ENCODE peak calls at places on chromosomes 2 and 18, in four cellular contexts. One of them, this sample, is unnamed.

GRCh38 chr18:55587341-55588000 is 521 bp downstream of the TCF4 start:
- DNase-seq in esophagus muscularis mucosa: no peak
- DNase-seq in stomach: no peak
- DNase-seq in sigmoid colon: no peak
- DNase-seq in this sample: no peak

GRCh38 chr18:8742382-8743361 is 37.3 kb downstream of the MTCL1 start:
- DNase-seq in sigmoid colon: no peak
- DNase-seq in stomach: no peak
- DNase-seq in esophagus muscularis mucosa: no peak
- DNase-seq in this sample: no peak

GRCh38 chr2:7748717-7749415 is 831.7 kb downstream of the RNF144A start:
- DNase-seq in esophagus muscularis mucosa: no peak
- DNase-seq in stomach: no peak
- DNase-seq in sigmoid colon: no peak
- DNase-seq in this sample: no peak

GRCh38 chr2:105768176-105768575 is 23.5 kb downstream of the NCK2 start:
- DNase-seq in stomach: no peak
- DNase-seq in sigmoid colon: no peak
- DNase-seq in esophagus muscularis mucosa: no peak
- DNase-seq in this sample: no peak

GRCh38 chr18:8685141-8685913 is 20.0 kb upstream of the MTCL1 start:
- DNase-seq in sigmoid colon: no peak
- DNase-seq in esophagus muscularis mucosa: peak
- DNase-seq in stomach: no peak
- DNase-seq in this sample: no peak

GRCh38 chr2:83574614-83575013 is 884.5 kb downstream of the SUCLG1 start:
- DNase-seq in esophagus muscularis mucosa: no peak
- DNase-seq in stomach: no peak
- DNase-seq in sigmoid colon: no peak
- DNase-seq in this sample: no peak

GRCh38 chr2:191512202-191512601 is 165.7 kb upstream of the NABP1 start:
- DNase-seq in sigmoid colon: no peak
- DNase-seq in stomach: no peak
- DNase-seq in esophagus muscularis mucosa: no peak
- DNase-seq in this sample: no peak

GRCh38 chr18:41144444-41144843 is 810.6 kb upstream of the PIK3C3 start:
- DNase-seq in stomach: no peak
- DNase-seq in sigmoid colon: no peak
- DNase-seq in esophagus muscularis mucosa: no peak
- DNase-seq in this sample: no peak

GRCh38 chr2:164386226-164386625 is 235.1 kb downstream of the GRB14 start:
- DNase-seq in sigmoid colon: no peak
- DNase-seq in esophagus muscularis mucosa: no peak
- DNase-seq in stomach: no peak
- DNase-seq in this sample: no peak

GRCh38 chr2:88092773-88093172 is 25.1 kb downstream of the SMYD1 start:
- DNase-seq in stomach: no peak
- DNase-seq in sigmoid colon: no peak
- DNase-seq in esophagus muscularis mucosa: no peak
- DNase-seq in this sample: no peak

DNA sequence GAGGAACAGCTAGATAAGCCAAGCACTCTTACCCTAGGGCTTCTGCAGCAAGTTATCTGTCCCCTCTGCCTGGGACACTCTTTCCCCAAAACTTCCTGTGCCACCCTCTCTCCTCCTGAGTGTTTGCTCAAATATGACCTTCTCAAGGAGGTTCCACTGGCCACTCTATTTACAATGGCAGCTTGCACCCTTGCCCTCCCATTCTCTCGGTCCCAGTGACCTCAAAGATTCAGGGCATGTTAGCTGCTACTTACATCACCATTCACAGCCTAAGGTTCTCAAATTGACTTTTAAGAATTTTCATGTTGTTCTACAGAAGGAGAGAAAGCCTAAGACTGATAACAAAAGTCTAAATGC is 9.5 kb downstream of the ATP8B1 start:
- DNase-seq in stomach: no peak
- DNase-seq in esophagus muscularis mucosa: no peak
- DNase-seq in sigmoid colon: no peak
- DNase-seq in this sample: no peak
- TF ChIP-seq CTCF in stomach: no peak
- TF ChIP-seq CTCF in esophagus muscularis mucosa: no peak
- TF ChIP-seq CTCF in sigmoid colon: no peak
- TF ChIP-seq CTCF in this sample: no peak

GRCh38 chr2:157334335-157334734 is 8.7 kb upstream of the ERMN start:
- DNase-seq in sigmoid colon: no peak
- DNase-seq in stomach: no peak
- DNase-seq in esophagus muscularis mucosa: no peak
- DNase-seq in this sample: no peak

GRCh38 chr2:157336137-157336721 is 10.6 kb upstream of the ERMN start:
- DNase-seq in sigmoid colon: no peak
- DNase-seq in esophagus muscularis mucosa: no peak
- DNase-seq in stomach: peak
- DNase-seq in this sample: peak

GRCh38 chr2:157334797-157335196 is 9.2 kb upstream of the ERMN start:
- DNase-seq in esophagus muscularis mucosa: no peak
- DNase-seq in sigmoid colon: no peak
- DNase-seq in stomach: no peak
- DNase-seq in this sample: no peak

GRCh38 chr2:157339965-157340655 is 14.5 kb upstream of the ERMN start:
- DNase-seq in esophagus muscularis mucosa: no peak
- DNase-seq in stomach: no peak
- DNase-seq in sigmoid colon: no peak
- DNase-seq in this sample: no peak

DNA sequence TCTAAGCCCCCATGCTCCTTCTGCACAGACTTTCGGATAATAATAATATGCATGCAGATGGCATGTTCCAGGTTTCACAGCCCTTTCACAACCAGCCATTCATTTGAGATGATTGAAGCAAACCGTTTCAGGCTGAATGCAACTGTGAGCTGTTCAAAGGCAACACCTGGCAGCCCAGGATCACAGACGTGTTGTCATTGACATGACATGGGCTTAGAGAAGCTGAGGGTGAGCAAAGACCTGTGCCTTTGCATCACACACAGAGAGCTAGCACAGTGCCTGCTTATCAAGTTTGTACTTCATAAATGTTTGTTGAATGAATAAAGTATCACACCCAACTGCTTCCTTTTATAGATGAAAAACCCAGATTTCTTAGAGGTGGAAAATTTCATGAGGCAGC is 12.4 kb upstream of the ERMN start:
- DNase-seq in stomach: no peak
- DNase-seq in sigmoid colon: no peak
- DNase-seq in esophagus muscularis mucosa: no peak
- DNase-seq in this sample: no peak
- TF ChIP-seq EP300 in stomach: no peak
- TF ChIP-seq EP300 in sigmoid colon: no peak
- TF ChIP-seq EP300 in esophagus muscularis mucosa: no peak
- TF ChIP-seq EP300 in this sample: no peak

GRCh38 chr2:16477648-16478047 is 188.0 kb downstream of the CYRIA start:
- DNase-seq in esophagus muscularis mucosa: no peak
- DNase-seq in sigmoid colon: no peak
- DNase-seq in stomach: no peak
- DNase-seq in this sample: no peak

GRCh38 chr2:16475581-16475980 is 190.1 kb downstream of the CYRIA start:
- DNase-seq in esophagus muscularis mucosa: no peak
- DNase-seq in sigmoid colon: no peak
- DNase-seq in stomach: no peak
- DNase-seq in this sample: no peak

GRCh38 chr2:16478817-16479216 is 186.8 kb downstream of the CYRIA start:
- DNase-seq in sigmoid colon: no peak
- DNase-seq in esophagus muscularis mucosa: peak
- DNase-seq in stomach: no peak
- DNase-seq in this sample: no peak

GRCh38 chr2:16476168-16476567 is 189.5 kb downstream of the CYRIA start:
- DNase-seq in sigmoid colon: no peak
- DNase-seq in stomach: no peak
- DNase-seq in esophagus muscularis mucosa: peak
- DNase-seq in this sample: no peak

DNA sequence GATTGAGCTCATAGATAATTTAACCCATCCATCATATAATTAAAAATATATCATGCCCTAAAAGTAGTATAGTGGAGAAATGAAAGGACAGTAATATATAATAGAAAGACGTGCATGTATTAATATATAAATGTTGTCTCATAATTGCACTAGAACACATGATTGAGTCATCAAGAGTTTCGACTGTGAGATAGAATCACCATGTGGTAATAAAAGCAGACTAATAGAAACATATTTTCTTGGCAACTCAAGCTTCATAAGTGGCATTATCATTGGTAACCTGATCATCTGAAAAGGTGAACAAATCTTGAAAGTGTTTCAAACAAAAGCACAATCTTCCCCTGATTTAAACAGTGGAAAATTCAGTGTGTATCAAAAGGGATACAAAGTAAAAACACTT is 188.8 kb downstream of the CYRIA start:
- DNase-seq in sigmoid colon: no peak
- DNase-seq in esophagus muscularis mucosa: no peak
- DNase-seq in stomach: no peak
- DNase-seq in this sample: no peak
- TF ChIP-seq CTCF in sigmoid colon: no peak
- TF ChIP-seq CTCF in esophagus muscularis mucosa: no peak
- TF ChIP-seq CTCF in stomach: no peak
- TF ChIP-seq CTCF in this sample: no peak

DNA sequence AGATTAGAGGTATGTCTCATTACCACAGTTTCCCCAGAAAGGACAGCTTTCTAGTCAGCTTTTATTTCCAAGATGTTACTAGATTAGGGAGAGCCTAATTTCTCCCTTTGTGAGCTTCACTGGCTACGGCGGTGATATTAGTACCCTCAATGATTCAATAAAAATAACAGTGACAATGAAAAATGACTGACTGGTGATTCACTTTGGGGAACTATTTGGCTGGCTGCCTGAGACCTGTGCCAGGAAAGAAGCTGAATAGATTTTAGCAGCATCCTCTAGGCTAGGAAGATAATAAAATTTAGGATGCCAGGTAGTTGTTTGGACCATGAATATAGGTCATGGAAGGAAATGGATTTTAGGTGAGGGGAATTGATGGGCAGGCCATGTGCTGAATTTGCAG is 178.7 kb downstream of the FMNL2 start:
- DNase-seq in esophagus muscularis mucosa: no peak
- DNase-seq in sigmoid colon: no peak
- DNase-seq in stomach: no peak
- DNase-seq in this sample: no peak
- TF ChIP-seq EP300 in esophagus muscularis mucosa: no peak
- TF ChIP-seq EP300 in sigmoid colon: no peak
- TF ChIP-seq EP300 in stomach: no peak
- TF ChIP-seq EP300 in this sample: no peak

GRCh38 chr2:73268831-73269685 is 15.2 kb downstream of the FBXO41 start:
- DNase-seq in stomach: peak
- DNase-seq in esophagus muscularis mucosa: no peak
- DNase-seq in sigmoid colon: no peak
- DNase-seq in this sample: no peak
- TF ChIP-seq CTCF in stomach: no peak
- TF ChIP-seq CTCF in esophagus muscularis mucosa: no peak
- TF ChIP-seq CTCF in sigmoid colon: no peak
- TF ChIP-seq CTCF in this sample: no peak

GRCh38 chr2:132460781-132461180 is 44.2 kb downstream of the GPR39 start:
- DNase-seq in stomach: no peak
- DNase-seq in esophagus muscularis mucosa: no peak
- DNase-seq in sigmoid colon: no peak
- DNase-seq in this sample: no peak

GRCh38 chr2:132466428-132467028 is 49.9 kb downstream of the GPR39 start:
- DNase-seq in stomach: no peak
- DNase-seq in sigmoid colon: no peak
- DNase-seq in esophagus muscularis mucosa: no peak
- DNase-seq in this sample: no peak

GRCh38 chr2:132463719-132464118 is 47.1 kb downstream of the GPR39 start:
- DNase-seq in esophagus muscularis mucosa: no peak
- DNase-seq in sigmoid colon: no peak
- DNase-seq in stomach: no peak
- DNase-seq in this sample: no peak

GRCh38 chr2:132465917-132466316 is 49.3 kb downstream of the GPR39 start:
- DNase-seq in sigmoid colon: no peak
- DNase-seq in stomach: no peak
- DNase-seq in esophagus muscularis mucosa: no peak
- DNase-seq in this sample: no peak

GRCh38 chr2:132462242-132462641 is 45.6 kb downstream of the GPR39 start:
- DNase-seq in stomach: no peak
- DNase-seq in sigmoid colon: no peak
- DNase-seq in esophagus muscularis mucosa: no peak
- DNase-seq in this sample: no peak
- TF ChIP-seq EP300 in stomach: no peak
- TF ChIP-seq EP300 in sigmoid colon: no peak
- TF ChIP-seq EP300 in esophagus muscularis mucosa: no peak
- TF ChIP-seq EP300 in this sample: no peak

DNA sequence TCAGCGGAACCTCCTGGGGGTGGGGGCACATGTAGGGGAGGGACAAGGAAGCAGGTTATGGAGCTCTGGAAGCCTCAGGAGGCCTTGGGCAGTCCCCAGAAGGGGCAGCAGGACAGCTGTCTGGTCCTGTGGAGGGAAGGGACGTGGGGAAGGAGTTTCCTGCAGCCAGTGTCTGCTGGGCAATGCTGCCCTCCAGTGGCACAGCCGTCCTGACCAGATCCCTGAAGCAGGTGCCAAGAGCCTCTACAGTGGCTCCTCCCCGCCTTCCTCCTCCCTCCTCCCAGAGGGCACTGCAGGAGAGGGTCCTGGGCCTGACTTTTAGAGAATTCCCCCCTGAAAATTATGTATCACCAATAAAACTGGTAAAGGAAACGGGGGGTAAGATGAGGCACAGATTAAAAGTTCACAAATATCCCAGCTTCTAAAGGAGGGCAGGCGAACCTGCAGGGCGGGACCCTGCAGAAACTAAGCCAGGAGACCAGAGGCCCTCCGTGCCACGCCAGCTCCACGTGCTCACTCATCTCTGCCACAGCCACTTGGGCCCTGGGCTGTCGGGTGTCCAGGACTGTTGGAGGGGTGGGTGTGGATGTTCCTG is 258.5 kb downstream of the TWIST2 start:
- DNase-seq in esophagus muscularis mucosa: no peak
- DNase-seq in stomach: peak
- DNase-seq in sigmoid colon: no peak
- DNase-seq in this sample: no peak
- TF ChIP-seq CTCF in esophagus muscularis mucosa: no peak
- TF ChIP-seq CTCF in stomach: no peak
- TF ChIP-seq CTCF in sigmoid colon: no peak
- TF ChIP-seq CTCF in this sample: peak

GRCh38 chr2:237222178-237222577 is 136.5 kb downstream of the COPS8 start:
- DNase-seq in stomach: no peak
- DNase-seq in sigmoid colon: no peak
- DNase-seq in esophagus muscularis mucosa: no peak
- DNase-seq in this sample: no peak
- TF ChIP-seq EP300 in stomach: no peak
- TF ChIP-seq EP300 in sigmoid colon: no peak
- TF ChIP-seq EP300 in esophagus muscularis mucosa: no peak
- TF ChIP-seq EP300 in this sample: no peak